ENCODE peak calls at places on chromosome 12, in four cellular contexts. One of them, this sample, is unnamed.

GRCh38 chr12:7935773-7936581 is at the start of gene SLC2A3:
- DNase-seq in K562: peak; percentile 87
- DNase-seq in fibroblast of pulmonary artery: peak; percentile 95
- DNase-seq in HCT116: no peak
- DNase-seq in this sample: peak; percentile 85

GRCh38 chr12:24833513-24833912 is 115.4 kb downstream of the BCAT1 start:
- DNase-seq in K562: no peak
- DNase-seq in fibroblast of pulmonary artery: no peak
- DNase-seq in HCT116: no peak
- DNase-seq in this sample: no peak

GRCh38 chr12:8887285-8887715 is 27.0 kb upstream of the PHC1 start:
- DNase-seq in K562: peak; percentile 84
- DNase-seq in fibroblast of pulmonary artery: peak; percentile 39
- DNase-seq in HCT116: no peak
- DNase-seq in this sample: no peak

GRCh38 chr12:49582840-49583239 is 14.9 kb upstream of the MCRS1 start:
- DNase-seq in K562: no peak
- DNase-seq in fibroblast of pulmonary artery: peak; percentile 35
- DNase-seq in HCT116: no peak
- DNase-seq in this sample: no peak

GRCh38 chr12:50764861-50765324 is 992 bp downstream of the ATF1 start:
- DNase-seq in K562: peak; percentile 49
- DNase-seq in fibroblast of pulmonary artery: peak; percentile 56
- DNase-seq in HCT116: no peak
- DNase-seq in this sample: no peak

GRCh38 chr12:105933671-105934665 is 204.8 kb downstream of the NUAK1 start:
- DNase-seq in K562: no peak
- DNase-seq in fibroblast of pulmonary artery: peak; percentile 98
- DNase-seq in HCT116: no peak
- DNase-seq in this sample: no peak

GRCh38 chr12:63922446-63922845 is 77.9 kb downstream of the SRGAP1 start:
- DNase-seq in K562: no peak
- DNase-seq in fibroblast of pulmonary artery: peak; percentile 71
- DNase-seq in HCT116: peak; percentile 66
- DNase-seq in this sample: no peak

GRCh38 chr12:6773662-6774351 is 1.5 kb downstream of the LAG3 start:
- DNase-seq in K562: no peak
- DNase-seq in fibroblast of pulmonary artery: no peak
- DNase-seq in HCT116: no peak
- DNase-seq in this sample: no peak

GRCh38 chr12:7695159-7695930 is at the start of gene GDF3:
- DNase-seq in K562: peak; percentile 16
- DNase-seq in fibroblast of pulmonary artery: peak; percentile 11
- DNase-seq in HCT116: no peak
- DNase-seq in this sample: peak; percentile 37

GRCh38 chr12:6551063-6551461 is 4.8 kb downstream of the IFFO1 start:
- DNase-seq in K562: no peak
- DNase-seq in fibroblast of pulmonary artery: no peak
- DNase-seq in HCT116: no peak
- DNase-seq in this sample: no peak

GRCh38 chr12:89351489-89352241 is 636 bp downstream of the DUSP6 start:
- DNase-seq in K562: no peak
- DNase-seq in fibroblast of pulmonary artery: no peak
- DNase-seq in HCT116: no peak
- DNase-seq in this sample: peak; percentile 36

GRCh38 chr12:107884769-107885694 is 110.5 kb downstream of the ASCL4 start:
- DNase-seq in K562: peak; percentile 77
- DNase-seq in fibroblast of pulmonary artery: peak; percentile 66
- DNase-seq in HCT116: peak; percentile 41
- DNase-seq in this sample: peak; percentile 71

GRCh38 chr12:111107392-111108178 is 187.2 kb upstream of the MYL2 start:
- DNase-seq in K562: no peak
- DNase-seq in fibroblast of pulmonary artery: no peak
- DNase-seq in HCT116: no peak
- DNase-seq in this sample: no peak

GRCh38 chr12:51923506-51924365 is 16.4 kb downstream of the ACVRL1 start:
- DNase-seq in K562: peak; percentile 71
- DNase-seq in fibroblast of pulmonary artery: peak; percentile 48
- DNase-seq in HCT116: no peak
- DNase-seq in this sample: peak; percentile 73

GRCh38 chr12:39441963-39442894 is 691 bp downstream of the KIF21A start:
- DNase-seq in K562: peak; percentile 73
- DNase-seq in fibroblast of pulmonary artery: peak; percentile 23
- DNase-seq in HCT116: no peak
- DNase-seq in this sample: peak; percentile 36

GRCh38 chr12:82426586-82426985 is 68.3 kb downstream of the METTL25 start:
- DNase-seq in K562: no peak
- DNase-seq in fibroblast of pulmonary artery: no peak
- DNase-seq in HCT116: no peak
- DNase-seq in this sample: no peak

GRCh38 chr12:113185180-113186032 is at the start of the genes DDX54 and RITA1:
- DNase-seq in K562: peak; percentile 87
- DNase-seq in fibroblast of pulmonary artery: peak; percentile 76
- DNase-seq in HCT116: peak; percentile 78
- DNase-seq in this sample: peak; percentile 76

GRCh38 chr12:45234134-45234865 is 18.4 kb downstream of the ANO6 start:
- DNase-seq in K562: peak; percentile 75
- DNase-seq in fibroblast of pulmonary artery: peak; percentile 97
- DNase-seq in HCT116: peak; percentile 88
- DNase-seq in this sample: peak; percentile 12

GRCh38 chr12:70270108-70270507 is 26.9 kb downstream of the CNOT2 start:
- DNase-seq in K562: no peak
- DNase-seq in fibroblast of pulmonary artery: no peak
- DNase-seq in HCT116: no peak
- DNase-seq in this sample: no peak

GRCh38 chr12:124497039-124497438 is 70.4 kb downstream of the NCOR2 start:
- DNase-seq in K562: no peak
- DNase-seq in fibroblast of pulmonary artery: peak; percentile 85
- DNase-seq in HCT116: no peak
- DNase-seq in this sample: no peak

GRCh38 chr12:102426599-102427541 is 53.5 kb downstream of the IGF1 start:
- DNase-seq in K562: no peak
- DNase-seq in fibroblast of pulmonary artery: no peak
- DNase-seq in HCT116: no peak
- DNase-seq in this sample: no peak

GRCh38 chr12:93603762-93604161 is 31.3 kb downstream of the SOCS2 start:
- DNase-seq in K562: peak; percentile 27
- DNase-seq in fibroblast of pulmonary artery: no peak
- DNase-seq in HCT116: no peak
- DNase-seq in this sample: no peak

GRCh38 chr12:123164710-123165261 is 13.9 kb upstream of the PITPNM2 start:
- DNase-seq in K562: no peak
- DNase-seq in fibroblast of pulmonary artery: no peak
- DNase-seq in HCT116: no peak
- DNase-seq in this sample: no peak

GRCh38 chr12:43976027-43976426 is 140.1 kb downstream of the TMEM117 start:
- DNase-seq in K562: no peak
- DNase-seq in fibroblast of pulmonary artery: peak; percentile 36
- DNase-seq in HCT116: no peak
- DNase-seq in this sample: no peak

GRCh38 chr12:86774841-86775386 is 518.7 kb upstream of the MGAT4C start:
- DNase-seq in K562: no peak
- DNase-seq in fibroblast of pulmonary artery: peak; percentile 48
- DNase-seq in HCT116: no peak
- DNase-seq in this sample: no peak

GRCh38 chr12:11954181-11954580 is 116.6 kb upstream of the BCL2L14 start:
- DNase-seq in K562: no peak
- DNase-seq in fibroblast of pulmonary artery: no peak
- DNase-seq in HCT116: no peak
- DNase-seq in this sample: no peak

GRCh38 chr12:31519525-31519924 is 71.4 kb downstream of the DENND5B start:
- DNase-seq in K562: no peak
- DNase-seq in fibroblast of pulmonary artery: no peak
- DNase-seq in HCT116: no peak
- DNase-seq in this sample: no peak

GRCh38 chr12:13205809-13206559 is 9.5 kb downstream of the EMP1 start:
- DNase-seq in K562: no peak
- DNase-seq in fibroblast of pulmonary artery: peak; percentile 98
- DNase-seq in HCT116: peak; percentile 83
- DNase-seq in this sample: peak; percentile 44

GRCh38 chr12:6962285-6963015 is 8.0 kb downstream of the PHB2 start:
- DNase-seq in K562: no peak
- DNase-seq in fibroblast of pulmonary artery: no peak
- DNase-seq in HCT116: no peak
- DNase-seq in this sample: no peak

GRCh38 chr12:108884116-108885012 is 4.5 kb downstream of the DAO start:
- DNase-seq in K562: peak; percentile 69
- DNase-seq in fibroblast of pulmonary artery: peak; percentile 41
- DNase-seq in HCT116: peak; percentile 39
- DNase-seq in this sample: peak; percentile 56

GRCh38 chr12:87935216-87935615 is 94.0 kb downstream of the C12orf50 start:
- DNase-seq in K562: no peak
- DNase-seq in fibroblast of pulmonary artery: peak; percentile 9
- DNase-seq in HCT116: no peak
- DNase-seq in this sample: no peak

DNA sequence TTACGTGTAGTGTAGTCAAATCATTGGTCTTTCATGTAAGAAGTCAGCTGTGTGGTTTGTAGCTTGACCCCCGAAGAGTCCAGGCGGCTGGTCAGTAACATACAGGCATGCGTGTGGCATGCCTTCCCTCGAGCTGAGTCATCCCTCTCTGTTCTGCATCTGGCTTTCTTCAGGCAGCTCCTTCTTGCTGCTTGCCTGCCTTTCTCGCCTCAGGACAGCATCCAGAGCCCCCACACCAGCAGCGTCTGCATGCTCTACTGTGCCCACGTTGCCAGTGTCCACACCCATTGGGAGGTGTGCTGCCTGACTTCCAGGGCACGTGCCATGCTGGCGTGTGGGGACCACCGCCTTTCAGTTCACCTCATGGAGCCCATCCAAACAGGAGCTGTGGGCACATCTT is 96.8 kb downstream of the EP400 start:
- DNase-seq in K562: no peak
- DNase-seq in fibroblast of pulmonary artery: peak; percentile 80
- DNase-seq in HCT116: no peak
- DNase-seq in this sample: no peak
- TF ChIP-seq CTCF in K562: no peak
- TF ChIP-seq CTCF in fibroblast of pulmonary artery: no peak
- TF ChIP-seq CTCF in HCT116: no peak
- TF ChIP-seq CTCF in this sample: no peak

GRCh38 chr12:65916991-65917676 is 92.9 kb downstream of the HMGA2 start:
- DNase-seq in K562: no peak
- DNase-seq in fibroblast of pulmonary artery: no peak
- DNase-seq in HCT116: no peak
- DNase-seq in this sample: no peak
- TF ChIP-seq CTCF in K562: no peak
- TF ChIP-seq CTCF in fibroblast of pulmonary artery: no peak
- TF ChIP-seq CTCF in HCT116: no peak
- TF ChIP-seq CTCF in this sample: no peak

DNA sequence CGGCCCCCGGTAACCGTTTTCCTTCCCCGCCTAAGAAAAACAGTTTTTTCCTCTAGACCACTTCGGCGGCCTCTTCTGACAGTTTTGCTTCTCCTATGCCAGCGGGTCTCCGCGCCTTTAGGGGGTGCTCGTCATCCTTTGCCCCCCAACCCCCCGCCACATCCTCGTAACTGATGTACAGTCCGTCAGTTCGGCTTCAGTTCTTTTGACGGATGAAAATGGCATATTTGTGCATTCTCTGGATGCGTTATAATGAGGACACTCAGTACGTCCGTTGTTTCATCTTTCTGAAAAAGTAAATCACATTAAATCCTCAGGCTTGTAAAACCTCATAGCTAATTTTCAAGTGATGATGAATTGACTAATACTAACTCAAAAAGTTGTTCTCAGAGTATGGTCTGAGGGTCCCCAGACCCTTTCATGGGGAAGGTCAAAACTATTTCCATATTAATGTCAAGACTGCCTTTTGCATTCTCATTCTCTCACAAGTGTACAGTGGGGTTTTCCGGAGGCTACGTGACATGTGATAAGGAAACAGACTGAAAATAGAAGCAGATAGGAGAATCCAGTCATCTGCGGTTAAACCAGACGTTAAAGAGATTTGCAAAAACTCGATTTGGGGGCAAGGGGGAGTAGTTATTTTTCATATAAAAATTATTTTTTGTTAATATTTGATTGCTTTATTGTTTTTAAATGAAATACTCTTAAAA is 829 bp upstream of the NAP1L1 start:
- DNase-seq in K562: peak; percentile 64
- DNase-seq in fibroblast of pulmonary artery: peak; percentile 49
- DNase-seq in HCT116: no peak
- DNase-seq in this sample: no peak
- TF ChIP-seq CTCF in K562: peak; percentile 49
- TF ChIP-seq CTCF in fibroblast of pulmonary artery: peak; percentile 13
- TF ChIP-seq CTCF in HCT116: no peak
- TF ChIP-seq CTCF in this sample: no peak

DNA sequence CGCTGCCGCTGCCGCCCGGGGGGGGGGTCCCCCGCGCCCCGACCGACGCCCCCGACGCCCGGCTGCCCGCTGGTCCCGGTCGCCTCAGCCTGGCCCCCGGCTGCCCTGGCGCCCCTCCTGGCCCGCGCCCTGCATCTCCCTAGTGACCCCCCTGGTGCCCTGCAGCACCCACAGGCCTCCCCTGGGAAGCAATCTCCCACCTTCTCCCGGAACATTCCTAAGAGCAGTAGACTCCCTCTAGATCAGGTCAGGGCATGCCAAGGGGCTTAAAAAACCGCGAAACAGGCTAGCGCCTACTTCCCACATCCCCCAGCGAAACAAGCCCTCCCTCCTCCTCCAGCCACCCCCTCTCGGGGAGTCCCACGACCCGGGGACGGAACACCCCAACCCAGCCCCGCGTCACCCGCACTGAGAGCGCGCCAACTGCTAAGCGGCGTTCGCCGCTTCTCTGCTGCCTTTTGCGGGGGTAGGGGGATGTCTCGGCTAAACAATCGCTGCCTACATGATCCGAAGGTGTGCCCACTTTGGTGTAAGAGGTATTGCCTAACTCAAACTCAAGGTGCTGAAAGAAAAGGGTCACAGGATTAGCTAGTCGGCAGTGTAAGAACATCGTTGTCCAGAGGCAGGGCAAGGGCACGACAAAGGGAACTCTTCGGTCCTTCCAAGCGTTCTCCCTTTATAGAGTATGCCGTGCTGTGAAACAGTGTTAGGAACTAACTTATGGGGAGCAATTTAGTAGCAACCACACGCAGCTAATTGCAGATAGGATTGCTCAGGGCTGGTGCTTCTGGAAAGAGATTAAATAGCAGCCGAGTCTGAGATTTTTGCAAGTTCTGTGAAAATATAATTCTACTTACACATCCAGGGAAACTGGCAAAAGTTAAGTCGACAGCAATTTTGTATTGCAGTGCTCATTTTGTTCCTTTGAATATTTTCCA is 617 bp upstream of the NTN4 start:
- DNase-seq in K562: no peak
- DNase-seq in fibroblast of pulmonary artery: no peak
- DNase-seq in HCT116: no peak
- DNase-seq in this sample: peak; percentile 19
- TF ChIP-seq CTCF in K562: no peak
- TF ChIP-seq CTCF in fibroblast of pulmonary artery: no peak
- TF ChIP-seq CTCF in HCT116: no peak
- TF ChIP-seq CTCF in this sample: no peak

DNA sequence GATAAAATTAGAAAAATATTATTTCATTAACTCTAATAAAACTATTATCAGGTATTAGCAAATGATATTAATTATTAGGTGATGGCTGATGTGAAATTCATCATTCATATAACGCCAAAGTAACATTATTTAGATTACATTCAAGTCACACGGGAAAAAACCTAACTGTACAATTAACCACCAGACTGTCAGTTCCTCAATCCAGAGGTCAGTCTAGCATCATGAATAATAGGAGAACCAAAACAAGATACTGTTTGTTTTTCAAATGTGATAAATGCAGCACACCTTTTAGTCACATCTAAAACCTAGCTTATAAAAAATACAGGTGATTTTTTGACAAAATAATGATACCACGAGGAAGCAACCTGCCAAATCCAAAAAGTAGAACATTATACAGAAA is 19.6 kb downstream of the SENP1 start:
- DNase-seq in K562: no peak
- DNase-seq in fibroblast of pulmonary artery: no peak
- DNase-seq in HCT116: no peak
- DNase-seq in this sample: no peak
- TF ChIP-seq CTCF in K562: no peak
- TF ChIP-seq CTCF in fibroblast of pulmonary artery: no peak
- TF ChIP-seq CTCF in HCT116: no peak
- TF ChIP-seq CTCF in this sample: no peak

This sample was measured in endothelial cell.